ENCODE peak calls at places on chromosomes 12 and 14, in nine cellular contexts. R is GM13976; P is SK-N-SH; N is tibial artery; B is iris pigment epithelial cell; T is activated CD8-positive, alpha-beta memory T cell treated with anti-CD3 and anti-CD28 coated beads for 24 hours; F is AG20443; O is kidney tubule cell; C is astrocyte of the spinal cord. M is an unnamed sample.

GRCh38 chr14:75429562-75429961 is 1.7 kb downstream of the JDP2 start:
- DNase-seq in R (no peak), F (no peak), O (no peak), C (no peak), B (no peak), P (no peak), N (no peak), T (no peak), M (peak)

GRCh38 chr14:106044949-106045596 is 518.7 kb downstream of the TMEM121 start:
- DNase-seq in F (no peak), N (no peak), R (peak), C (no peak), O (peak), T (peak), P (peak), B (peak), M (no peak)

GRCh38 chr14:100392266-100392850 is 69.2 kb downstream of the SLC25A47 start:
- DNase-seq in R (no peak), N (no peak), F (no peak), T (no peak), P (no peak), C (peak), B (peak), O (no peak), M (peak)

GRCh38 chr12:1528791-1529190 is 65.6 kb downstream of the FBXL14 start:
- DNase-seq in R (no peak), C (no peak), B (no peak), N (peak), F (no peak), T (no peak), O (no peak), P (no peak), M (no peak)

GRCh38 chr12:49041881-49042484 is 18.6 kb downstream of the KMT2D start:
- DNase-seq in B (no peak), C (no peak), N (no peak), P (no peak), T (no peak), R (no peak), F (no peak), O (peak), M (no peak)

GRCh38 chr12:2845280-2845679 is 10.4 kb upstream of the NRIP2 start:
- DNase-seq in O (no peak), F (peak), T (no peak), R (no peak), N (peak), P (no peak), C (peak), B (peak), M (peak)

GRCh38 chr14:99758121-99758871 is 34.9 kb upstream of the EML1 start:
- DNase-seq in R (no peak), P (no peak), B (peak), T (no peak), N (peak), F (peak), C (peak), O (peak), M (peak)

GRCh38 chr12:122834921-122835692 is at the start of gene HIP1R:
- DNase-seq in B (no peak), R (peak), O (peak), N (peak), C (peak), T (peak), P (peak), F (peak), M (peak)

GRCh38 chr12:67592228-67593011 is 56.1 kb upstream of the DYRK2 start:
- DNase-seq in O (peak), T (no peak), R (peak), P (no peak), N (no peak), F (peak), B (peak), C (peak), M (no peak)

GRCh38 chr14:105013150-105013787 is 7.6 kb downstream of the CDCA4 start:
- DNase-seq in N (peak), P (peak), T (no peak), F (peak), C (no peak), O (peak), R (no peak), B (no peak), M (peak)

GRCh38 chr14:24339284-24340151 is at the start of gene RIPK3:
- DNase-seq in R (peak), C (no peak), B (no peak), F (peak), T (peak), N (no peak), O (peak), P (no peak), M (peak)

GRCh38 chr14:24377660-24378059 is 9.7 kb downstream of the NFATC4 start:
- DNase-seq in T (no peak), C (no peak), B (no peak), N (no peak), F (no peak), O (no peak), P (no peak), R (no peak), M (peak)

GRCh38 chr14:78785265-78785664 is 615.1 kb downstream of the NRXN3 start:
- DNase-seq in T (no peak), O (no peak), C (no peak), P (no peak), F (no peak), B (no peak), R (no peak), N (no peak), M (no peak)

GRCh38 chr12:69927145-69927544 is 102.1 kb downstream of the MYRFL start:
- DNase-seq in F (no peak), R (no peak), N (no peak), T (no peak), C (no peak), B (no peak), O (no peak), P (no peak), M (no peak)

GRCh38 chr14:52467515-52468266 is 84.6 kb downstream of the TXNDC16 start:
- DNase-seq in C (no peak), R (no peak), B (no peak), F (no peak), T (no peak), O (no peak), N (no peak), P (no peak), M (no peak)

GRCh38 chr12:121499929-121500793 is 80.7 kb downstream of the KDM2B start:
- DNase-seq in O (peak), T (peak), P (peak), N (peak), B (peak), F (peak), R (peak), C (peak), M (peak)

GRCh38 chr12:5078423-5078822 is 34.7 kb downstream of the KCNA5 start:
- DNase-seq in R (no peak), B (no peak), P (peak), N (peak), F (no peak), T (no peak), C (no peak), O (peak), M (no peak)

GRCh38 chr12:65779091-65779642 is 45.1 kb upstream of the HMGA2 start:
- DNase-seq in O (peak), F (no peak), T (no peak), P (no peak), B (peak), N (no peak), R (no peak), C (peak), M (no peak)

GRCh38 chr12:122028601-122029560 is 7.2 kb downstream of the BCL7A start:
- DNase-seq in O (peak), F (no peak), T (peak), N (no peak), B (no peak), C (no peak), R (peak), P (no peak), M (peak)

GRCh38 chr14:90698379-90698869 is 117.8 kb downstream of the TTC7B start:
- DNase-seq in F (peak), B (peak), O (peak), N (peak), R (no peak), P (peak), C (peak), T (no peak), M (no peak)

GRCh38 chr14:27605298-27605697 is 1007.5 kb upstream of the NOVA1 start:
- DNase-seq in B (no peak), F (no peak), N (no peak), P (no peak), R (no peak), T (no peak), C (no peak), O (peak), M (peak)

GRCh38 chr12:50806176-50806575 is 36.5 kb upstream of the TMPRSS12 start:
- DNase-seq in F (peak), T (no peak), R (no peak), B (peak), C (no peak), P (no peak), N (no peak), O (no peak), M (no peak)

GRCh38 chr12:78403136-78403535 is 461.4 kb upstream of the SYT1 start:
- DNase-seq in N (no peak), F (peak), O (peak), C (peak), T (no peak), P (peak), R (no peak), B (peak), M (no peak)

GRCh38 chr12:57191410-57191809 is 25.2 kb upstream of the NXPH4 start:
- DNase-seq in C (no peak), R (no peak), P (no peak), T (no peak), B (no peak), O (no peak), F (no peak), N (no peak), M (no peak)

GRCh38 chr14:88245321-88245720 is 77.7 kb downstream of the KCNK10 start:
- DNase-seq in C (no peak), F (no peak), O (peak), R (no peak), B (no peak), P (peak), N (no peak), T (no peak), M (peak)

GRCh38 chr12:100154472-100155247 is 12.0 kb upstream of the BLTP3B start:
- DNase-seq in B (peak), O (peak), R (peak), F (peak), C (peak), P (peak), N (peak), T (peak), M (peak)

GRCh38 chr12:113591480-113591971 is 119.9 kb upstream of the LHX5 start:
- DNase-seq in P (peak), R (peak), B (no peak), T (no peak), C (no peak), N (peak), O (peak), F (no peak), M (peak)

GRCh38 chr14:38910092-38910491 is 192.9 kb downstream of the SEC23A start:
- DNase-seq in P (no peak), C (no peak), O (no peak), N (no peak), R (peak), B (no peak), F (no peak), T (no peak), M (no peak)

GRCh38 chr12:22100952-22101748 is 55.1 kb downstream of the CMAS start:
- DNase-seq in N (no peak), C (peak), F (peak), B (peak), R (peak), O (peak), T (no peak), P (no peak), M (peak)

GRCh38 chr12:57899010-57899662 is 42.2 kb upstream of the ATP23 start:
- DNase-seq in C (peak), N (peak), T (peak), R (peak), P (no peak), B (peak), O (peak), F (peak), M (no peak)

GRCh38 chr12:68476786-68477185 is 133.9 kb upstream of the RAP1B start:
- DNase-seq in C (no peak), N (no peak), B (no peak), T (no peak), O (no peak), R (no peak), F (no peak), P (no peak), M (no peak)

GRCh38 chr14:93060841-93061240 is 54.9 kb downstream of the ITPK1 start:
- DNase-seq in O (no peak), R (no peak), F (no peak), B (no peak), P (no peak), T (no peak), N (no peak), C (no peak), M (no peak)

GRCh38 chr14:24890716-24891115 is 159.2 kb downstream of the STXBP6 start:
- DNase-seq in P (no peak), B (no peak), T (no peak), R (no peak), O (no peak), N (no peak), C (no peak), F (no peak), M (no peak)

GRCh38 chr12:12200363-12200762 is 66.5 kb downstream of the LRP6 start:
- DNase-seq in R (no peak), N (no peak), T (no peak), B (no peak), C (no peak), P (no peak), O (no peak), F (no peak), M (no peak)

GRCh38 chr14:81886588-81886987 is 352.9 kb upstream of the SEL1L start:
- DNase-seq in N (no peak), B (no peak), P (no peak), T (no peak), C (no peak), F (no peak), R (no peak), O (no peak), M (no peak)

GRCh38 chr12:121943926-121944325 is 25.5 kb downstream of the CFAP251 start:
- DNase-seq in O (peak), C (no peak), R (no peak), N (no peak), T (no peak), B (no peak), P (no peak), F (no peak), M (no peak)

GRCh38 chr12:119683413-119683812 is 15.5 kb downstream of the PRKAB1 start:
- DNase-seq in R (no peak), B (peak), O (peak), C (peak), P (no peak), F (peak), T (no peak), N (no peak), M (no peak)

GRCh38 chr14:102554835-102555819 is 37.3 kb upstream of the RCOR1 start:
- DNase-seq in T (peak), B (peak), R (peak), F (peak), O (peak), N (no peak), P (peak), C (no peak), M (peak)

M was measured in H7.